ENCODE peak calls at places on chromosomes 5 and 9, in five cellular contexts. Q is H9, D is IMR-90, N is H1, G is mesenchymal stem cell. V is an unnamed sample.
A peak's percentile ranks its signal among the peaks of the same experiment; 100 is the strongest.

GRCh38 chr5:119290161-119290569 is 65.7 kb upstream of the TNFAIP8 start:
- DNase-seq in Q (no peak), D (peak; percentile 18), N (no peak), G (no peak), V (no peak)

GRCh38 chr5:126777257-126777973 is 479 bp downstream of the LMNB1 start:
- DNase-seq in Q (peak; percentile 41), D (peak; percentile 61), N (no peak), G (peak; percentile 80), V (peak; percentile 51)

GRCh38 chr9:134067904-134068741 is at the start of gene BRD3:
- DNase-seq in Q (peak; percentile 83), D (peak; percentile 88), N (peak; percentile 87), G (peak; percentile 87), V (peak; percentile 89)

GRCh38 chr5:109961755-109962154 is 272.0 kb downstream of the MAN2A1 start:
- DNase-seq in Q (no peak), D (no peak), N (no peak), G (no peak), V (no peak)

GRCh38 chr5:52657231-52657645 is 130.5 kb upstream of the ITGA1 start:
- DNase-seq in Q (no peak), D (peak; percentile 58), N (no peak), G (peak; percentile 65), V (peak; percentile 41)

GRCh38 chr9:35254237-35254636 is 92.4 kb downstream of the UNC13B start:
- DNase-seq in Q (no peak), D (no peak), N (no peak), G (no peak), V (no peak)

GRCh38 chr9:87213948-87214347 is 266.6 kb upstream of the GAS1 start:
- DNase-seq in Q (no peak), D (peak; percentile 69), N (no peak), G (peak; percentile 44), V (no peak)

GRCh38 chr9:11142965-11143738 is 530.4 kb upstream of the PTPRD start:
- DNase-seq in Q (no peak), D (no peak), N (no peak), G (no peak), V (no peak)

GRCh38 chr5:1783214-1783551 is 16.5 kb downstream of the MRPL36 start:
- DNase-seq in Q (no peak), D (no peak), N (no peak), G (no peak), V (no peak)

GRCh38 chr9:69601698-69602097 is 70.5 kb downstream of the APBA1 start:
- DNase-seq in Q (no peak), D (no peak), N (no peak), G (no peak), V (no peak)

GRCh38 chr9:106775960-106776359 is 87.0 kb upstream of the ZNF462 start:
- DNase-seq in Q (no peak), D (no peak), N (no peak), G (no peak), V (no peak)

GRCh38 chr9:106771618-106772017 is 91.3 kb upstream of the ZNF462 start:
- DNase-seq in Q (no peak), D (no peak), N (no peak), G (no peak), V (no peak)

GRCh38 chr9:106769331-106769730 is 93.6 kb upstream of the ZNF462 start:
- DNase-seq in Q (no peak), D (no peak), N (no peak), G (no peak), V (no peak)

GRCh38 chr9:106773750-106774149 is 89.2 kb upstream of the ZNF462 start:
- DNase-seq in Q (no peak), D (no peak), N (no peak), G (no peak), V (no peak)

GRCh38 chr9:106772523-106773290 is 90.3 kb upstream of the ZNF462 start:
- DNase-seq in Q (no peak), D (no peak), N (no peak), G (peak; percentile 52), V (no peak)
- H4K91ac ChIP-seq in Q (no peak overlapping the region), D (no peak overlapping the region), N (no peak overlapping the region), G (no peak overlapping the region), V (no peak overlapping the region)

GRCh38 chr9:123929870-123930831 is at the start of gene DENND1A:
- DNase-seq in Q (peak; percentile 93), D (peak; percentile 84), N (peak; percentile 93), G (peak; percentile 89), V (peak; percentile 92)
- H2BK15ac ChIP-seq in Q (no peak within 1 kb of the TSS), D (peak within 1 kb of the TSS; percentile 55), N (peak within 1 kb of the TSS; percentile 77), G (peak within 1 kb of the TSS; percentile 66), V (peak within 1 kb of the TSS; percentile 90)

DNA sequence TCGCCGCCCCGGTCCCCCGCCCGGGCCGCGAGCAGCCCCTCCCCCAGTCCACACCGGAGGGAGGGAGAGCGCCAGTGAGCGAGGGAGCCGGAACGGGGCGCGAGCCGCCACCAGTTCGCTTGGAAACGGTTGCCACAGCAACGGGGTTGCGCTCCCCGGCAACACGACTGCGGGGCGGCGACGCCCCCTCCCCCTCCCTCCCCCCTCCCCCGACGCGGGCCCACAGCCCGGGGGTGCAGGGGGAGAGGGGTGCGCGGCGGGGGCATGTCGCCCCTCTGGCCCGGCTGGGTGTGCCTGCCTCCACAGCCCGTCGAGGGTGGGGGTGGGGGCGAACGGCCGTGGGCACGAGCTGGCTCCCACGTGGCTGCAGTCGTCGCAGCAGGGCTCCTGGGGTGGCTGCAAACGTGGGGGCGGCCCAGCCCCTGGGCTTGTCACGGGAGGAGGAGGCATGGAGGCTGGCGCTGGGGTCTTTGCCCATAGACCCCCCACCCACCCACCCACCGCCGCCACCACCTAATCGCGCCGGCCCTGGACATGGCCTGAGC is 524 bp downstream of the PRR7 start:
- DNase-seq in Q (peak; percentile 76), D (peak; percentile 25), N (peak; percentile 82), G (peak; percentile 57), V (peak; percentile 82)
- H4K8ac ChIP-seq in Q (no peak overlapping the region), D (no peak overlapping the region), N (peak overlapping the region; percentile 87), G (peak overlapping the region; percentile 83), V (no peak overlapping the region)

DNA sequence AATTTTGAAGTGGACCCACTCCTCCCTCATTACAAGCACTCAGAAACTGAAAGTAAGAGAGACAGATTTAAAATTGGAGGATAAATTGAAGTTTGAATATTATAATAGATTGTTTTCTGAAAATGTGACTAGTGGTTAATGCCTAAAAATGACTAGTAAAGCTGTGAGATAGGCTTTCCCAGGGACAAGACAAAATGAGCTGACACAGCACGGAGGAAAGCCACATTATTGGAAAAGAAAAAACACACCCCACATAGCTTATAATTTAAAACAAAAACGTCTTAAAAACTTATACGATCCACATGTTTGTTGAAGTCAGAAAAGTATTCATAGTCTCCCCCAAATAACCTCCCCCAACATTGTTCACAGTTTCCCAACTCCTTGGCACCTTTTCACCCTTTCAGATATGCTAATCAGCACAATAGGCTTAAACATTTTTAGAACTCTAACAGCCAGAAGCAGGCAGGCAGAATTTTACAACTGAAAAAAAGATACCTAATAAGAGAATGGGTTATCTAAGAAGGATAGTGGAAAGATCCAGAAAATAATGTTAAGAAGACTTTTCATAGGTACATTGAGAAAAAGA is 6.1 kb downstream of the C7 start:
- DNase-seq in Q (no peak), D (no peak), N (no peak), G (no peak), V (no peak)
- H4K91ac ChIP-seq in Q (no peak overlapping the region), D (peak overlapping the region; percentile 43), N (no peak overlapping the region), G (no peak overlapping the region), V (no peak overlapping the region)

GRCh38 chr5:65832152-65832551 is 94.2 kb upstream of the ERBIN start:
- DNase-seq in Q (no peak), D (no peak), N (no peak), G (no peak), V (no peak)
- H2BK15ac ChIP-seq in Q (no peak overlapping the region), D (no peak overlapping the region), N (no peak overlapping the region), G (no peak overlapping the region), V (no peak overlapping the region)